ENCODE peak calls at places on chromosome 10, in ten cellular contexts. P is lower leg skin, I is GM12878, G is tibial nerve, Y is heart left ventricle, V is spleen, B is GM12891, E is adrenal gland, Z is prostate gland, W is upper lobe of left lung. U is an unnamed sample.
A peak's percentile ranks its signal among the peaks of the same experiment; 100 is the strongest.

GRCh38 chr10:122257041-122257440 is 14.1 kb upstream of the BTBD16 start:
- DNase-seq in P (no peak), I (no peak), G (no peak), Y (no peak), V (peak; percentile 10), B (no peak), E (no peak), Z (no peak), W (peak; percentile 18), U (no peak)

GRCh38 chr10:24894309-24894708 is 58.1 kb downstream of the PRTFDC1 start:
- DNase-seq in P (no peak), I (no peak), G (no peak), Y (no peak), V (no peak), B (no peak), E (no peak), Z (no peak), W (no peak), U (peak; percentile 64)

GRCh38 chr10:43969506-43969905 is 320.8 kb upstream of the ZNF32 start:
- DNase-seq in P (no peak), I (no peak), G (no peak), Y (no peak), V (peak; percentile 63), B (no peak), E (no peak), Z (no peak), W (no peak), U (no peak)

GRCh38 chr10:7458554-7458953 is 47.7 kb upstream of the SFMBT2 start:
- DNase-seq in P (no peak), I (no peak), G (no peak), Y (no peak), V (no peak), B (no peak), E (no peak), Z (no peak), W (no peak), U (no peak)

GRCh38 chr10:70889291-70889690 is 926 bp upstream of the PCBD1 start:
- DNase-seq in P (no peak), I (no peak), G (no peak), Y (no peak), V (no peak), B (no peak), E (no peak), Z (no peak), W (no peak), U (no peak)

GRCh38 chr10:8731415-8732110 is 677.1 kb downstream of the GATA3 start:
- DNase-seq in P (no peak), I (no peak), G (no peak), Y (no peak), V (no peak), B (no peak), E (no peak), Z (no peak), W (no peak), U (no peak)

GRCh38 chr10:557792-558328 is 131.6 kb downstream of the DIP2C start:
- DNase-seq in P (no peak), I (no peak), G (no peak), Y (no peak), V (no peak), B (no peak), E (no peak), Z (no peak), W (no peak), U (no peak)

GRCh38 chr10:191703-192518 is 56.7 kb downstream of the ZMYND11 start:
- DNase-seq in P (no peak), I (no peak), G (peak; percentile 13), Y (no peak), V (no peak), B (no peak), E (peak; percentile 28), Z (no peak), W (no peak), U (no peak)

GRCh38 chr10:84254552-84255137 is 9.8 kb downstream of the RGR start:
- DNase-seq in P (no peak), I (no peak), G (no peak), Y (no peak), V (no peak), B (no peak), E (no peak), Z (no peak), W (no peak), U (no peak)
- TF ChIP-seq POLR2A in P (no peak), I (no peak), G (no peak), Y (no peak), V (no peak), B (no peak), E (no peak), Z (no peak), W (no peak), U (no peak)

GRCh38 chr10:3801558-3802192 is 16.7 kb upstream of the KLF6 start:
- DNase-seq in P (no peak), I (no peak), G (no peak), Y (peak; percentile 74), V (no peak), B (no peak), E (no peak), Z (no peak), W (no peak), U (no peak)

GRCh38 chr10:3805227-3805790 is 20.3 kb upstream of the KLF6 start:
- DNase-seq in P (peak; percentile 81), I (peak; percentile 71), G (peak; percentile 55), Y (no peak), V (no peak), B (no peak), E (no peak), Z (no peak), W (no peak), U (no peak)

GRCh38 chr10:3803884-3804741 is 19.1 kb upstream of the KLF6 start:
- DNase-seq in P (no peak), I (no peak), G (no peak), Y (no peak), V (no peak), B (no peak), E (no peak), Z (no peak), W (no peak), U (no peak)

GRCh38 chr10:3802526-3803002 is 17.6 kb upstream of the KLF6 start:
- DNase-seq in P (no peak), I (no peak), G (no peak), Y (no peak), V (no peak), B (no peak), E (no peak), Z (no peak), W (no peak), U (no peak)

DNA sequence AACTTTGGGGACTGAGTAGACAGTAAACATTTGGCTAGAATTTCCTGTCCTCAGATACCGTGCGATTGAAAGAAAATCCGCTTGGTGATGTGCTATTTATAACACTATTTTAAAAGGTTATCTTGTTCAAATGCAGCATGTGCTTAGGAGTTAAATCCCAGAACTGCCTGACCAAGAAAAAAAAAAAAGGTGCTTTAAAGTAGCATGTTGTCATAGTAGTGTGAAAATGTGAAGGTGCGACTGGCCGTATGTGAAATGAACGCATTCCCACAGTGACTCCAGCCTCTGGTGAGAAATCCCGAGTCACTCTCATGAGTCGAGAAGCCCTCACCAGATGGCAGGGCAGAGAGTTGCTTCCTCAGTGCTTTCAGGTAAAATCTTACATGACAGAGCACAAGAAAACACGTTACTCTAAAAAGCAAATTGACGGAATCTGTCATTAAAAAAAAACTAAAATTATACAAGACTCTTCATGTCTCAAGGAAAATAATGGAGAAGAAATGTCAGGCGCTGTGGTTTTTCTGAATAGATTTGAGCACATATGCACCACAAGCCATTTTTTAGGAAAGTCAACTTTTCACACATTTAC is 18.4 kb upstream of the KLF6 start:
- DNase-seq in P (no peak), I (no peak), G (no peak), Y (no peak), V (no peak), B (no peak), E (no peak), Z (no peak), W (peak; percentile 55), U (no peak)
- TF ChIP-seq POLR2A in P (no peak), I (no peak), G (no peak), Y (no peak), V (no peak), B (no peak), E (no peak), Z (no peak), W (no peak), U (no peak)

GRCh38 chr10:75404023-75404334 is 2.4 kb upstream of the ZNF503 start:
- DNase-seq in P (no peak), I (no peak), G (no peak), Y (no peak), V (no peak), B (no peak), E (no peak), Z (no peak), W (no peak), U (no peak)

GRCh38 chr10:75401569-75402485 is at the start of gene ZNF503:
- DNase-seq in P (peak; percentile 97), I (peak; percentile 27), G (peak; percentile 94), Y (peak; percentile 98), V (peak; percentile 94), B (peak; percentile 44), E (peak; percentile 96), Z (peak; percentile 99), W (peak; percentile 98), U (peak; percentile 100)

GRCh38 chr10:75404335-75405200 is 3.0 kb upstream of the ZNF503 start:
- DNase-seq in P (no peak), I (no peak), G (no peak), Y (no peak), V (no peak), B (no peak), E (peak; percentile 64), Z (peak; percentile 66), W (peak; percentile 89), U (no peak)

GRCh38 chr10:75402486-75403143 is 1.1 kb upstream of the ZNF503 start:
- DNase-seq in P (no peak), I (no peak), G (no peak), Y (peak; percentile 48), V (no peak), B (no peak), E (peak; percentile 65), Z (peak; percentile 52), W (peak; percentile 38), U (peak; percentile 69)

GRCh38 chr10:75403144-75404022 is 1.8 kb upstream of the ZNF503 start:
- DNase-seq in P (no peak), I (no peak), G (peak; percentile 17), Y (peak; percentile 38), V (no peak), B (no peak), E (peak; percentile 72), Z (peak; percentile 45), W (peak; percentile 54), U (no peak)
- TF ChIP-seq POLR2A in P (no peak), I (no peak), G (no peak), Y (no peak), V (no peak), B (no peak), E (no peak), Z (no peak), W (no peak), U (no peak)

GRCh38 chr10:132446661-132447445 is 49.9 kb downstream of the PWWP2B start:
- DNase-seq in P (no peak), I (peak; percentile 21), G (no peak), Y (no peak), V (peak; percentile 94), B (peak; percentile 67), E (peak; percentile 53), Z (peak; percentile 49), W (peak; percentile 91), U (peak; percentile 40)

GRCh38 chr10:132449051-132449825 is 52.2 kb downstream of the PWWP2B start:
- DNase-seq in P (no peak), I (no peak), G (no peak), Y (no peak), V (peak; percentile 85), B (no peak), E (peak; percentile 87), Z (no peak), W (peak; percentile 87), U (no peak)

GRCh38 chr10:132447446-132448247 is 50.6 kb downstream of the PWWP2B start:
- DNase-seq in P (peak; percentile 66), I (no peak), G (no peak), Y (no peak), V (peak; percentile 92), B (no peak), E (peak; percentile 71), Z (peak; percentile 68), W (peak; percentile 66), U (peak; percentile 35)

GRCh38 chr10:132449826-132450211 is 52.8 kb downstream of the PWWP2B start:
- DNase-seq in P (no peak), I (no peak), G (no peak), Y (no peak), V (peak; percentile 84), B (no peak), E (peak; percentile 58), Z (no peak), W (no peak), U (no peak)

GRCh38 chr10:132448248-132448731 is 51.3 kb downstream of the PWWP2B start:
- DNase-seq in P (peak; percentile 67), I (peak; percentile 30), G (peak; percentile 55), Y (peak; percentile 58), V (peak; percentile 92), B (peak; percentile 63), E (peak; percentile 89), Z (no peak), W (peak; percentile 96), U (peak; percentile 70)
- TF ChIP-seq POLR2A in P (no peak), I (no peak), G (peak; percentile 17), Y (no peak), V (no peak), B (no peak), E (no peak), Z (peak; percentile 43), W (peak; percentile 40), U (no peak)